ENCODE peak calls at places on chromosomes 4 and X, in six cellular contexts. H is Panc1; B is CD8-positive, alpha-beta T cell; T is lower lobe of right lung; X is esophagus squamous epithelium; L is thoracic aorta. Q is an unnamed sample.
A peak's percentile ranks its signal among the peaks of the same experiment; 100 is the strongest.

GRCh38 chr4:93199492-93199891 is 629.1 kb upstream of the ATOH1 start:
- DNase-seq in L (no peak), T (no peak), X (no peak), H (no peak), B (no peak), Q (no peak)

GRCh38 chr4:155094421-155094820 is 114.0 kb upstream of the NPY2R start:
- DNase-seq in T (no peak), B (no peak), L (no peak), H (no peak), X (no peak), Q (no peak)

GRCh38 chr4:113497154-113497553 is 264.4 kb downstream of the CAMK2D start:
- DNase-seq in X (no peak), T (no peak), B (no peak), L (no peak), H (no peak), Q (no peak)

GRCh38 chr4:150231108-150231770 is 153.0 kb downstream of the DCLK2 start:
- DNase-seq in T (no peak), L (no peak), X (no peak), B (no peak), H (no peak), Q (no peak)

GRCh38 chrX:16665089-16665488 is 15.1 kb downstream of the S100G start:
- DNase-seq in X (no peak), L (no peak), B (no peak), T (no peak), H (no peak), Q (no peak)

GRCh38 chr4:155609455-155610059 is 57.1 kb upstream of the GUCY1A1 start:
- DNase-seq in X (no peak), B (no peak), T (no peak), H (no peak), L (no peak), Q (no peak)

GRCh38 chrX:40722930-40723329 is 12.4 kb downstream of the MED14 start:
- DNase-seq in B (no peak), X (no peak), L (no peak), T (no peak), H (no peak), Q (no peak)

GRCh38 chr4:67700119-67700873 is 659 bp downstream of the UBA6 start:
- DNase-seq in T (no peak), H (no peak), X (no peak), B (no peak), L (no peak), Q (no peak)

GRCh38 chr4:7425591-7426468 is 8.9 kb downstream of the PSAPL1 start:
- DNase-seq in T (peak; percentile 36), L (no peak), B (no peak), X (no peak), H (no peak), Q (no peak)

GRCh38 chr4:7425171-7425570 is 9.6 kb downstream of the PSAPL1 start:
- DNase-seq in X (no peak), T (peak; percentile 36), H (no peak), B (no peak), L (no peak), Q (no peak)

GRCh38 chr4:7423391-7423790 is 11.3 kb downstream of the PSAPL1 start:
- DNase-seq in L (no peak), X (no peak), H (no peak), T (no peak), B (no peak), Q (no peak)

GRCh38 chr4:7423801-7424552 is 10.8 kb downstream of the PSAPL1 start:
- DNase-seq in X (no peak), T (peak; percentile 35), H (no peak), L (no peak), B (no peak), Q (no peak)

GRCh38 chr4:7424553-7425111 is 10.1 kb downstream of the PSAPL1 start:
- DNase-seq in T (peak; percentile 39), X (no peak), B (no peak), L (no peak), H (no peak), Q (no peak)
- TF ChIP-seq CTCF in T (no peak), X (no peak), B (no peak), L (no peak), H (no peak), Q (no peak)

DNA sequence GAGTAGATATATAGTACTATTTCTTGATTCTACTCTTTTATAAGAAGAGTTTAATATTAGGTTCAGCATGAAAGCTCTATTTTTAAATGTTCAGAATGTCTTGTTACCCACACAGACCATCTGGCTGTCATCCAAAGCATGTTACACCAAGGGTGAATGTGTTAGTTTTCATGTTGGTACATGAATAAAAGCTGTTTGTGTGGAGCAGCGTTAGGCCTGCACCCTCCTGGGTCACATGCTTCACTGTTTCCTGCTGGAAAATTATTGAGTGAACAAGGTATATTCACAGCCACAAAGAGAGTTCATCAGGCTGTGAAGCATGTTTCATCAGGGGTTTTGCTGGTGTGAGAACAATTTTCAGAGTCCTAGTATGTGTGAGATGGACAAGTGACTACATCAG is 2429.5 kb downstream of the PCDH7 start:
- DNase-seq in T (no peak), X (no peak), H (no peak), B (no peak), L (no peak), Q (no peak)
- H3K4me1 ChIP-seq in T (no peaks in the 10 kb centered on the region), X (peaks cover 12% of the 10 kb centered on the region), H (no peaks in the 10 kb centered on the region), B (no peaks in the 10 kb centered on the region), L (no peaks in the 10 kb centered on the region), Q (no peaks in the 10 kb centered on the region)

GRCh38 chrX:70954871-70955270 is 24.0 kb upstream of the SLC7A3 start:
- DNase-seq in T (no peak), H (no peak), X (no peak), B (no peak), L (no peak), Q (no peak)

GRCh38 chrX:70960728-70961127 is 29.8 kb upstream of the SLC7A3 start:
- DNase-seq in X (no peak), B (no peak), H (no peak), L (no peak), T (no peak), Q (no peak)
- TF ChIP-seq CTCF in X (no peak), B (no peak), H (peak; percentile 55), L (no peak), T (no peak), Q (no peak)

GRCh38 chr4:4492161-4492847 is 49.5 kb downstream of the STX18 start:
- DNase-seq in L (no peak), T (no peak), X (no peak), B (no peak), H (no peak), Q (no peak)
- H3K4me1 ChIP-seq in L (no peaks in the 10 kb centered on the region), T (peaks cover 8% of the 10 kb centered on the region), X (no peaks in the 10 kb centered on the region), B (no peaks in the 10 kb centered on the region), H (peaks cover 6% of the 10 kb centered on the region), Q (no peaks in the 10 kb centered on the region)

Q was measured in heart left ventricle.